ENCODE peak calls at places on chromosomes 12 and 14, in eight cellular contexts. One of them, this sample, is unnamed.

GRCh38 chr12:51013441-51013840 is 12.7 kb downstream of the SLC11A2 start:
- DNase-seq in psoas muscle: no peak
- DNase-seq in HepG2: no peak
- DNase-seq in prostate gland: no peak
- DNase-seq in Peyer's patch: no peak
- DNase-seq in pancreas: no peak
- DNase-seq in adrenal gland: peak
- DNase-seq in lung: no peak
- DNase-seq in this sample: peak

GRCh38 chr12:16553457-16553856 is 52.5 kb downstream of the LMO3 start:
- DNase-seq in Peyer's patch: no peak
- DNase-seq in HepG2: no peak
- DNase-seq in psoas muscle: no peak
- DNase-seq in adrenal gland: no peak
- DNase-seq in pancreas: no peak
- DNase-seq in prostate gland: no peak
- DNase-seq in lung: no peak
- DNase-seq in this sample: no peak

GRCh38 chr14:77524536-77524935 is 25.9 kb upstream of the ISM2 start:
- DNase-seq in adrenal gland: no peak
- DNase-seq in pancreas: no peak
- DNase-seq in Peyer's patch: no peak
- DNase-seq in lung: no peak
- DNase-seq in psoas muscle: no peak
- DNase-seq in HepG2: no peak
- DNase-seq in prostate gland: no peak
- DNase-seq in this sample: no peak

GRCh38 chr12:127987199-127987901 is 279.6 kb upstream of the TMEM132C start:
- DNase-seq in HepG2: no peak
- DNase-seq in Peyer's patch: no peak
- DNase-seq in psoas muscle: no peak
- DNase-seq in pancreas: no peak
- DNase-seq in prostate gland: no peak
- DNase-seq in adrenal gland: peak
- DNase-seq in lung: no peak
- DNase-seq in this sample: no peak

GRCh38 chr12:50213439-50213838 is 46.3 kb upstream of the CERS5 start:
- DNase-seq in psoas muscle: no peak
- DNase-seq in HepG2: no peak
- DNase-seq in lung: no peak
- DNase-seq in Peyer's patch: no peak
- DNase-seq in prostate gland: no peak
- DNase-seq in adrenal gland: no peak
- DNase-seq in pancreas: no peak
- DNase-seq in this sample: no peak

GRCh38 chr14:101119830-101120571 is 216.5 kb upstream of the RTL1 start:
- DNase-seq in adrenal gland: no peak
- DNase-seq in pancreas: no peak
- DNase-seq in HepG2: no peak
- DNase-seq in prostate gland: peak
- DNase-seq in psoas muscle: peak
- DNase-seq in lung: peak
- DNase-seq in Peyer's patch: peak
- DNase-seq in this sample: no peak

GRCh38 chr14:35897616-35898111 is 71.5 kb downstream of the BRMS1L start:
- DNase-seq in Peyer's patch: no peak
- DNase-seq in lung: no peak
- DNase-seq in HepG2: peak
- DNase-seq in adrenal gland: no peak
- DNase-seq in psoas muscle: no peak
- DNase-seq in pancreas: no peak
- DNase-seq in prostate gland: no peak
- DNase-seq in this sample: peak

GRCh38 chr14:105204206-105204930 is 23.3 kb upstream of the NUDT14 start:
- DNase-seq in lung: peak
- DNase-seq in psoas muscle: peak
- DNase-seq in adrenal gland: peak
- DNase-seq in prostate gland: no peak
- DNase-seq in HepG2: no peak
- DNase-seq in Peyer's patch: peak
- DNase-seq in pancreas: peak
- DNase-seq in this sample: peak

GRCh38 chr14:87566986-87567385 is 426.0 kb downstream of the GALC start:
- DNase-seq in prostate gland: no peak
- DNase-seq in Peyer's patch: no peak
- DNase-seq in HepG2: no peak
- DNase-seq in pancreas: no peak
- DNase-seq in adrenal gland: no peak
- DNase-seq in lung: no peak
- DNase-seq in psoas muscle: no peak
- DNase-seq in this sample: no peak

GRCh38 chr12:24113701-24114100 is 164.2 kb upstream of the SOX5 start:
- DNase-seq in lung: no peak
- DNase-seq in Peyer's patch: no peak
- DNase-seq in adrenal gland: no peak
- DNase-seq in pancreas: no peak
- DNase-seq in HepG2: no peak
- DNase-seq in psoas muscle: no peak
- DNase-seq in prostate gland: no peak
- DNase-seq in this sample: no peak

GRCh38 chr12:108814462-108815211 is 42.7 kb downstream of the SSH1 start:
- DNase-seq in adrenal gland: no peak
- DNase-seq in lung: no peak
- DNase-seq in pancreas: no peak
- DNase-seq in prostate gland: peak
- DNase-seq in Peyer's patch: peak
- DNase-seq in psoas muscle: no peak
- DNase-seq in HepG2: no peak
- DNase-seq in this sample: no peak

GRCh38 chr12:26287666-26288408 is 92.5 kb downstream of the SSPN start:
- DNase-seq in lung: no peak
- DNase-seq in psoas muscle: peak
- DNase-seq in Peyer's patch: no peak
- DNase-seq in pancreas: peak
- DNase-seq in HepG2: no peak
- DNase-seq in adrenal gland: peak
- DNase-seq in prostate gland: peak
- DNase-seq in this sample: no peak

GRCh38 chr12:103855036-103855712 is 14.1 kb upstream of the NT5DC3 start:
- DNase-seq in pancreas: no peak
- DNase-seq in lung: no peak
- DNase-seq in prostate gland: no peak
- DNase-seq in adrenal gland: no peak
- DNase-seq in psoas muscle: no peak
- DNase-seq in Peyer's patch: no peak
- DNase-seq in HepG2: peak
- DNase-seq in this sample: no peak

GRCh38 chr12:103857164-103857563 is 16.1 kb upstream of the NT5DC3 start:
- DNase-seq in prostate gland: no peak
- DNase-seq in adrenal gland: no peak
- DNase-seq in pancreas: no peak
- DNase-seq in HepG2: peak
- DNase-seq in Peyer's patch: no peak
- DNase-seq in lung: no peak
- DNase-seq in psoas muscle: no peak
- DNase-seq in this sample: no peak

GRCh38 chr12:103855896-103856657 is 15.0 kb upstream of the NT5DC3 start:
- DNase-seq in prostate gland: no peak
- DNase-seq in psoas muscle: no peak
- DNase-seq in lung: no peak
- DNase-seq in Peyer's patch: no peak
- DNase-seq in HepG2: no peak
- DNase-seq in pancreas: no peak
- DNase-seq in adrenal gland: no peak
- DNase-seq in this sample: no peak

GRCh38 chr12:103858953-103859601 is 18.0 kb upstream of the NT5DC3 start:
- DNase-seq in pancreas: no peak
- DNase-seq in adrenal gland: peak
- DNase-seq in psoas muscle: peak
- DNase-seq in HepG2: peak
- DNase-seq in Peyer's patch: peak
- DNase-seq in lung: peak
- DNase-seq in prostate gland: peak
- DNase-seq in this sample: peak

GRCh38 chr12:103858335-103858734 is 17.3 kb upstream of the NT5DC3 start:
- DNase-seq in pancreas: no peak
- DNase-seq in adrenal gland: no peak
- DNase-seq in psoas muscle: no peak
- DNase-seq in HepG2: no peak
- DNase-seq in lung: no peak
- DNase-seq in Peyer's patch: no peak
- DNase-seq in prostate gland: no peak
- DNase-seq in this sample: no peak
- H3K27ac ChIP-seq in pancreas: no peak
- H3K27ac ChIP-seq in adrenal gland: no peak
- H3K27ac ChIP-seq in psoas muscle: peak
- H3K27ac ChIP-seq in HepG2: no peak
- H3K27ac ChIP-seq in lung: no peak
- H3K27ac ChIP-seq in Peyer's patch: no peak
- H3K27ac ChIP-seq in prostate gland: peak
- H3K27ac ChIP-seq in this sample: no peak

DNA sequence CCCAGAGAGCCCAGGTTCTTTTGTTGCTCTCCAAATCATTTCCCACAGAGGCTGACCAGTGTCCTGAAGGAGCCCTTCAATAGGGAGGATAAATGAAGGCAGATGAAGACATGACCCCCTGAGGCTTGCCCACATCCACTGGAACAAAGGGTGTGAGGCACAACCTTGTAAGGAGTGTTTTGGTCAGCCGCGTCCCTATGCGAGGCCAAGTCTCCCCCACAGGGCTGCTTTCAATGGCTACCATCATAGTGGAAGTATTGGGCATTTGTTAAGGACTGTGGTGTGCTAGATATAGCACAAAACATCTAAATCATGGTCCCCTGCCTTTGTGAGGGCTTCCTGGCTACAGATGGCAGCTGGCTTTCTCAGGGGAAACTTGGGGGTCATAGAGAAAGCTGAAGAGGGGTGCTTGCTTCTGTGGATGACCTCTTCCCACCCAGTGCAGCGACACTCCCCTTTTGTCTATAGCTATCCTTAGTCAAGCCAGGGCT is 315.9 kb downstream of the ZFP36L1 start:
- DNase-seq in Peyer's patch: no peak
- DNase-seq in lung: no peak
- DNase-seq in prostate gland: no peak
- DNase-seq in HepG2: no peak
- DNase-seq in psoas muscle: no peak
- DNase-seq in adrenal gland: no peak
- DNase-seq in pancreas: no peak
- DNase-seq in this sample: no peak
- H3K27ac ChIP-seq in Peyer's patch: peak
- H3K27ac ChIP-seq in lung: peak
- H3K27ac ChIP-seq in prostate gland: peak
- H3K27ac ChIP-seq in HepG2: no peak
- H3K27ac ChIP-seq in psoas muscle: peak
- H3K27ac ChIP-seq in adrenal gland: peak
- H3K27ac ChIP-seq in pancreas: peak
- H3K27ac ChIP-seq in this sample: no peak

GRCh38 chr12:110046451-110047187 is 1.7 kb downstream of the C12orf76 start:
- DNase-seq in prostate gland: no peak
- DNase-seq in pancreas: no peak
- DNase-seq in Peyer's patch: no peak
- DNase-seq in psoas muscle: no peak
- DNase-seq in HepG2: peak
- DNase-seq in lung: no peak
- DNase-seq in adrenal gland: no peak
- DNase-seq in this sample: no peak

GRCh38 chr12:110050927-110051326 is 2.6 kb upstream of the C12orf76 start:
- DNase-seq in prostate gland: no peak
- DNase-seq in pancreas: no peak
- DNase-seq in HepG2: no peak
- DNase-seq in lung: no peak
- DNase-seq in psoas muscle: no peak
- DNase-seq in Peyer's patch: no peak
- DNase-seq in adrenal gland: no peak
- DNase-seq in this sample: no peak

GRCh38 chr12:110047297-110047940 is 903 bp downstream of the C12orf76 start:
- DNase-seq in HepG2: no peak
- DNase-seq in adrenal gland: no peak
- DNase-seq in prostate gland: no peak
- DNase-seq in lung: no peak
- DNase-seq in psoas muscle: no peak
- DNase-seq in pancreas: no peak
- DNase-seq in Peyer's patch: no peak
- DNase-seq in this sample: no peak

DNA sequence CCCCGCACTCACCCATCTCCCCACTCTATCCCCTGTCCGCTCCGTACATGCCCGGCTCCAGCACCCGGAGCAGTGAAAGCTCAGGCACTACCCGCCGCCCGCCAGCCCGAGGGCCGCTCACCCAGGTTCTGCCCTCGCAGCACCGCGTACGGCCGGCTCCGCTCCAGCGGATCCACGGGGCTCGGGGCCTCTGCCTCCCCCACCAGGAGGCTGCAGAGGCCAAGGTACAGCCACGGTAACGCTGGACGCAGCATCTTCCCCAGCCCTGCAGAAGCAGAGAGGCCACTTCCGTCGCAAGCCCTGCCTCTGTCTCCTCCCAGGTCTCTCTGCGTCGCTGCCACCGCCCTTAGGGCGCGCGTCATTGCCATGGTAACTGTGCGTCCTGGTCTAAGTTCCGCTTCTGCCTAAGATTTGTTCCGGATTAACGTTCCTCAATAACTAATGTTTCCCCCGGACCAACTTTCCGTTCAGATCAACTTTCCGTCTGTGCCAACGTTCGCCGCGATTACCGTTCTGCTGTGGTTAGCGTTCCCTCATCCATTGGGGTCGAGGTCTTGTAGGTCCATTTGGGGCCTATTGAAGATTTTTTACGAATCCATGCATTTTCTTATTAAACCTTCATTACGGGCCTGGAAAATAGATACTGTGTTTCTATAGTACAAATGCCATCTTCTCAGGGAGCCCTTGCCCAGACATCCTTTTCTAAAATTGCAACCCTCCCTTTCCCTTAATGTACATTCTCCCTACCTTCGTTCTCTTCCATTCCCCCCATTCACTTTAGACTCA is at the start of gene C12orf76:
- DNase-seq in pancreas: peak
- DNase-seq in Peyer's patch: peak
- DNase-seq in psoas muscle: peak
- DNase-seq in HepG2: peak
- DNase-seq in prostate gland: peak
- DNase-seq in lung: peak
- DNase-seq in adrenal gland: peak
- DNase-seq in this sample: peak
- H3K27ac ChIP-seq in pancreas: peak
- H3K27ac ChIP-seq in Peyer's patch: peak
- H3K27ac ChIP-seq in psoas muscle: peak
- H3K27ac ChIP-seq in HepG2: peak
- H3K27ac ChIP-seq in prostate gland: peak
- H3K27ac ChIP-seq in lung: peak
- H3K27ac ChIP-seq in adrenal gland: peak
- H3K27ac ChIP-seq in this sample: peak

GRCh38 chr12:70292017-70292776 is 49.0 kb downstream of the CNOT2 start:
- DNase-seq in HepG2: no peak
- DNase-seq in Peyer's patch: no peak
- DNase-seq in prostate gland: no peak
- DNase-seq in pancreas: no peak
- DNase-seq in adrenal gland: no peak
- DNase-seq in psoas muscle: no peak
- DNase-seq in lung: no peak
- DNase-seq in this sample: no peak

GRCh38 chr12:70288817-70289216 is 45.6 kb downstream of the CNOT2 start:
- DNase-seq in adrenal gland: no peak
- DNase-seq in psoas muscle: no peak
- DNase-seq in Peyer's patch: no peak
- DNase-seq in HepG2: no peak
- DNase-seq in lung: no peak
- DNase-seq in prostate gland: no peak
- DNase-seq in pancreas: no peak
- DNase-seq in this sample: no peak

GRCh38 chr12:70290126-70290525 is 46.9 kb downstream of the CNOT2 start:
- DNase-seq in prostate gland: no peak
- DNase-seq in pancreas: no peak
- DNase-seq in lung: no peak
- DNase-seq in Peyer's patch: no peak
- DNase-seq in HepG2: no peak
- DNase-seq in psoas muscle: no peak
- DNase-seq in adrenal gland: no peak
- DNase-seq in this sample: no peak
- H3K27ac ChIP-seq in prostate gland: no peak
- H3K27ac ChIP-seq in pancreas: no peak
- H3K27ac ChIP-seq in lung: no peak
- H3K27ac ChIP-seq in Peyer's patch: no peak
- H3K27ac ChIP-seq in HepG2: no peak
- H3K27ac ChIP-seq in psoas muscle: no peak
- H3K27ac ChIP-seq in adrenal gland: no peak
- H3K27ac ChIP-seq in this sample: no peak